ENCODE peak calls at places on chromosomes 5 and 9, in four cellular contexts. Z is activated naive CD8-positive, alpha-beta T cell treated with anti-CD3 and anti-CD28 coated beads, Interleukin-2, amount 50 U/mL, for 24 hours; G is CD8-positive, alpha-beta memory T cell; S is M059J. U is an unnamed sample.

GRCh38 chr5:98768160-98769005 is 5.1 kb upstream of the RGMB start:
- DNase-seq in Z (peak), G (no peak), S (peak), U (peak)

GRCh38 chr9:119368681-119369581 is at the start of gene BRINP1:
- DNase-seq in Z (no peak), G (no peak), S (peak), U (no peak)

GRCh38 chr9:131266301-131267229 is 9.7 kb downstream of the FAM78A start:
- DNase-seq in Z (peak), G (no peak), S (no peak), U (peak)

GRCh38 chr9:115694014-115694413 is 459.6 kb upstream of the PAPPA start:
- DNase-seq in Z (no peak), G (no peak), S (peak), U (no peak)

GRCh38 chr9:16469184-16469583 is 401.3 kb downstream of the BNC2 start:
- DNase-seq in Z (no peak), G (no peak), S (no peak), U (no peak)

GRCh38 chr5:123719004-123719403 is 207.0 kb downstream of the CSNK1G3 start:
- DNase-seq in Z (no peak), G (no peak), S (peak), U (no peak)

GRCh38 chr9:83422512-83422911 is 115.7 kb downstream of the FRMD3 start:
- DNase-seq in Z (no peak), G (no peak), S (no peak), U (no peak)

GRCh38 chr5:150540615-150541396 is 32.9 kb downstream of the NDST1 start:
- DNase-seq in Z (no peak), G (no peak), S (peak), U (peak)

GRCh38 chr9:117616436-117616835 is 87.8 kb upstream of the TLR4 start:
- DNase-seq in Z (no peak), G (no peak), S (no peak), U (no peak)

GRCh38 chr9:27471789-27472585 is 52.1 kb upstream of the IFNK start:
- DNase-seq in Z (no peak), G (no peak), S (no peak), U (no peak)